ENCODE peak calls at places on chromosomes 13 and 19, in nine cellular contexts. One of them, this sample, is unnamed.

GRCh38 chr13:35712907-35713685 is 236.6 kb upstream of the MAB21L1 start:
- DNase-seq in GM13977: no peak
- DNase-seq in endothelial cell: no peak
- DNase-seq in brain microvascular endothelial cell: peak; percentile 53
- DNase-seq in upper lobe of right lung: no peak
- DNase-seq in ovary: no peak
- DNase-seq in colonic mucosa: no peak
- DNase-seq in fibroblast of the aortic adventitia: peak; percentile 58
- DNase-seq in neural crest cell: no peak
- DNase-seq in this sample: no peak

GRCh38 chr13:35485451-35485850 is 9.0 kb upstream of the MAB21L1 start:
- DNase-seq in GM13977: no peak
- DNase-seq in upper lobe of right lung: no peak
- DNase-seq in brain microvascular endothelial cell: no peak
- DNase-seq in endothelial cell: no peak
- DNase-seq in ovary: no peak
- DNase-seq in neural crest cell: no peak
- DNase-seq in colonic mucosa: no peak
- DNase-seq in fibroblast of the aortic adventitia: no peak
- DNase-seq in this sample: no peak

GRCh38 chr19:5122121-5122400 is 153.1 kb downstream of the KDM4B start:
- DNase-seq in GM13977: no peak
- DNase-seq in colonic mucosa: no peak
- DNase-seq in ovary: no peak
- DNase-seq in fibroblast of the aortic adventitia: no peak
- DNase-seq in neural crest cell: no peak
- DNase-seq in brain microvascular endothelial cell: no peak
- DNase-seq in endothelial cell: no peak
- DNase-seq in upper lobe of right lung: no peak
- DNase-seq in this sample: peak; percentile 38

GRCh38 chr13:80168089-80168850 is 172.7 kb downstream of the SPRY2 start:
- DNase-seq in ovary: no peak
- DNase-seq in neural crest cell: no peak
- DNase-seq in colonic mucosa: no peak
- DNase-seq in endothelial cell: no peak
- DNase-seq in GM13977: no peak
- DNase-seq in brain microvascular endothelial cell: no peak
- DNase-seq in upper lobe of right lung: no peak
- DNase-seq in fibroblast of the aortic adventitia: peak; percentile 31
- DNase-seq in this sample: no peak

GRCh38 chr13:22736768-22737092 is 444.0 kb upstream of the SGCG start:
- DNase-seq in upper lobe of right lung: no peak
- DNase-seq in neural crest cell: no peak
- DNase-seq in ovary: no peak
- DNase-seq in GM13977: no peak
- DNase-seq in endothelial cell: no peak
- DNase-seq in fibroblast of the aortic adventitia: no peak
- DNase-seq in colonic mucosa: no peak
- DNase-seq in brain microvascular endothelial cell: no peak
- DNase-seq in this sample: no peak

GRCh38 chr13:99617474-99618255 is 116.4 kb downstream of the TM9SF2 start:
- DNase-seq in colonic mucosa: peak; percentile 50
- DNase-seq in upper lobe of right lung: no peak
- DNase-seq in fibroblast of the aortic adventitia: peak; percentile 49
- DNase-seq in brain microvascular endothelial cell: peak; percentile 27
- DNase-seq in endothelial cell: peak; percentile 67
- DNase-seq in neural crest cell: peak; percentile 65
- DNase-seq in ovary: peak; percentile 58
- DNase-seq in GM13977: no peak
- DNase-seq in this sample: peak; percentile 48

GRCh38 chr19:31648347-31648746 is 299.1 kb upstream of the TSHZ3 start:
- DNase-seq in colonic mucosa: no peak
- DNase-seq in endothelial cell: no peak
- DNase-seq in ovary: no peak
- DNase-seq in neural crest cell: no peak
- DNase-seq in upper lobe of right lung: no peak
- DNase-seq in GM13977: no peak
- DNase-seq in brain microvascular endothelial cell: peak; percentile 46
- DNase-seq in fibroblast of the aortic adventitia: peak; percentile 7
- DNase-seq in this sample: no peak

GRCh38 chr19:55189424-55189823 is 9.3 kb upstream of the SYT5 start:
- DNase-seq in upper lobe of right lung: peak; percentile 70
- DNase-seq in fibroblast of the aortic adventitia: peak; percentile 91
- DNase-seq in colonic mucosa: no peak
- DNase-seq in endothelial cell: no peak
- DNase-seq in GM13977: no peak
- DNase-seq in neural crest cell: no peak
- DNase-seq in brain microvascular endothelial cell: peak; percentile 96
- DNase-seq in ovary: no peak
- DNase-seq in this sample: no peak

GRCh38 chr19:4369888-4370260 is 26.5 kb downstream of the MPND start:
- DNase-seq in colonic mucosa: peak; percentile 68
- DNase-seq in brain microvascular endothelial cell: no peak
- DNase-seq in upper lobe of right lung: peak; percentile 83
- DNase-seq in fibroblast of the aortic adventitia: no peak
- DNase-seq in ovary: no peak
- DNase-seq in endothelial cell: peak; percentile 56
- DNase-seq in GM13977: peak; percentile 73
- DNase-seq in neural crest cell: peak; percentile 36
- DNase-seq in this sample: peak; percentile 90

GRCh38 chr13:30108913-30109237 is 198.5 kb downstream of the KATNAL1 start:
- DNase-seq in GM13977: no peak
- DNase-seq in brain microvascular endothelial cell: no peak
- DNase-seq in fibroblast of the aortic adventitia: no peak
- DNase-seq in ovary: no peak
- DNase-seq in endothelial cell: no peak
- DNase-seq in neural crest cell: no peak
- DNase-seq in colonic mucosa: peak; percentile 94
- DNase-seq in upper lobe of right lung: peak; percentile 89
- DNase-seq in this sample: no peak

GRCh38 chr19:30151081-30151480 is 209.0 kb downstream of the URI1 start:
- DNase-seq in upper lobe of right lung: no peak
- DNase-seq in ovary: no peak
- DNase-seq in fibroblast of the aortic adventitia: no peak
- DNase-seq in neural crest cell: no peak
- DNase-seq in brain microvascular endothelial cell: no peak
- DNase-seq in colonic mucosa: no peak
- DNase-seq in GM13977: no peak
- DNase-seq in endothelial cell: no peak
- DNase-seq in this sample: no peak

GRCh38 chr19:18000981-18001836 is 6.8 kb upstream of the ARRDC2 start:
- DNase-seq in upper lobe of right lung: peak; percentile 96
- DNase-seq in colonic mucosa: peak; percentile 96
- DNase-seq in GM13977: peak; percentile 94
- DNase-seq in endothelial cell: peak; percentile 56
- DNase-seq in brain microvascular endothelial cell: peak; percentile 69
- DNase-seq in neural crest cell: no peak
- DNase-seq in ovary: peak; percentile 82
- DNase-seq in fibroblast of the aortic adventitia: peak; percentile 81
- DNase-seq in this sample: peak; percentile 78

GRCh38 chr13:68439821-68440220 is 1209.7 kb upstream of the PCDH9 start:
- DNase-seq in endothelial cell: no peak
- DNase-seq in upper lobe of right lung: no peak
- DNase-seq in fibroblast of the aortic adventitia: no peak
- DNase-seq in ovary: no peak
- DNase-seq in colonic mucosa: no peak
- DNase-seq in brain microvascular endothelial cell: no peak
- DNase-seq in neural crest cell: no peak
- DNase-seq in GM13977: no peak
- DNase-seq in this sample: no peak

GRCh38 chr13:97975280-97975850 is 21.9 kb downstream of the IPO5 start:
- DNase-seq in GM13977: no peak
- DNase-seq in endothelial cell: no peak
- DNase-seq in neural crest cell: no peak
- DNase-seq in brain microvascular endothelial cell: no peak
- DNase-seq in ovary: no peak
- DNase-seq in fibroblast of the aortic adventitia: no peak
- DNase-seq in colonic mucosa: no peak
- DNase-seq in upper lobe of right lung: no peak
- DNase-seq in this sample: peak; percentile 11

DNA sequence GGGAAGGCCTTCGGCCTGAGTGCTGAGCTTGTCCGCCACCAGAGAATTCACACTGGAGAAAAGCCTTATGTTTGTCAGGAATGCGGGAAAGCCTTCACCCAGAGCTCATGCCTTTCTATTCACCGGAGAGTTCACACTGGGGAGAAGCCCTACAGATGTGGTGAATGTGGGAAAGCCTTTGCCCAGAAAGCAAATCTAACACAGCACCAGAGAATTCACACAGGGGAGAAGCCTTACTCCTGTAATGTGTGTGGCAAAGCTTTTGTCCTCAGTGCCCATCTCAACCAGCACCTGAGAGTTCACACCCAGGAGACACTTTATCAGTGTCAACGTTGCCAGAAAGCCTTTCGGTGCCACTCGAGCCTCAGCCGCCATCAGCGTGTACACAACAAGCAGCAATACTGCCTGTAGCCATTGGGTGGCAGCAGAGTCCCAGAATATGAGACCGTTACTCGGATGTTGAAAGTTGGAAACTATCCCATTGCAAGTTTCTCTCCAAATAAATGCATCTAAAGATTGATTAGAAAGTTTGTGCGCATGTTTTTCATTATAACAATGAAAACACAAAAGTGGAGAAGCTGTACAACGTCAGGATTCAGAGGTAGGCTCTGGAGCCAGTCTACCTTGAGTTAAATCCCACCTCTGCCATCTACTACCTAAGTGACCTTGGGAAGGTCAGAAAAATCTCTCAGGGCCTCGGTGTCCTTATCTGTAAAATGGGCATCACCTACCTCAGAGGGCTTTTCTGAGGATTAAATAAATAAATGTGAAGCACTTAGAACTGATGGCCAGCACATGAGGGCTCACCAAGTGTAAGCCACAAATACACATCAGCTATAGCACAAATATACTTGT is 21.1 kb downstream of the ZNF473 start:
- DNase-seq in endothelial cell: no peak
- DNase-seq in GM13977: no peak
- DNase-seq in fibroblast of the aortic adventitia: peak; percentile 16
- DNase-seq in brain microvascular endothelial cell: peak; percentile 7
- DNase-seq in upper lobe of right lung: peak; percentile 70
- DNase-seq in ovary: no peak
- DNase-seq in neural crest cell: peak; percentile 38
- DNase-seq in colonic mucosa: peak; percentile 63
- DNase-seq in this sample: peak; percentile 71
- TF ChIP-seq CTCF in endothelial cell: peak; percentile 67
- TF ChIP-seq CTCF in GM13977: peak; percentile 46
- TF ChIP-seq CTCF in fibroblast of the aortic adventitia: peak; percentile 49
- TF ChIP-seq CTCF in brain microvascular endothelial cell: peak; percentile 66
- TF ChIP-seq CTCF in upper lobe of right lung: peak; percentile 82
- TF ChIP-seq CTCF in ovary: peak; percentile 10
- TF ChIP-seq CTCF in neural crest cell: peak; percentile 61
- TF ChIP-seq CTCF in colonic mucosa: peak; percentile 53
- TF ChIP-seq CTCF in this sample: peak; percentile 93

GRCh38 chr19:10653482-10653731 is 739 bp upstream of the ILF3 start:
- DNase-seq in fibroblast of the aortic adventitia: no peak
- DNase-seq in colonic mucosa: no peak
- DNase-seq in ovary: no peak
- DNase-seq in GM13977: no peak
- DNase-seq in upper lobe of right lung: no peak
- DNase-seq in endothelial cell: no peak
- DNase-seq in brain microvascular endothelial cell: no peak
- DNase-seq in neural crest cell: no peak
- DNase-seq in this sample: no peak
- TF ChIP-seq CTCF in fibroblast of the aortic adventitia: peak; percentile 9
- TF ChIP-seq CTCF in colonic mucosa: no peak
- TF ChIP-seq CTCF in ovary: no peak
- TF ChIP-seq CTCF in GM13977: no peak
- TF ChIP-seq CTCF in upper lobe of right lung: no peak
- TF ChIP-seq CTCF in endothelial cell: no peak
- TF ChIP-seq CTCF in brain microvascular endothelial cell: no peak
- TF ChIP-seq CTCF in neural crest cell: no peak
- TF ChIP-seq CTCF in this sample: no peak

GRCh38 chr19:39196860-39197562 is at the start of gene NCCRP1:
- DNase-seq in upper lobe of right lung: no peak
- DNase-seq in GM13977: peak; percentile 26
- DNase-seq in neural crest cell: no peak
- DNase-seq in brain microvascular endothelial cell: no peak
- DNase-seq in endothelial cell: no peak
- DNase-seq in fibroblast of the aortic adventitia: no peak
- DNase-seq in ovary: no peak
- DNase-seq in colonic mucosa: no peak
- DNase-seq in this sample: no peak

GRCh38 chr19:39196320-39196719 is 444 bp upstream of the NCCRP1 start:
- DNase-seq in endothelial cell: no peak
- DNase-seq in ovary: no peak
- DNase-seq in brain microvascular endothelial cell: no peak
- DNase-seq in upper lobe of right lung: no peak
- DNase-seq in fibroblast of the aortic adventitia: no peak
- DNase-seq in neural crest cell: no peak
- DNase-seq in GM13977: no peak
- DNase-seq in colonic mucosa: no peak
- DNase-seq in this sample: no peak

GRCh38 chr19:39199025-39199424 is 2.3 kb downstream of the NCCRP1 start:
- DNase-seq in upper lobe of right lung: peak; percentile 66
- DNase-seq in fibroblast of the aortic adventitia: peak; percentile 71
- DNase-seq in colonic mucosa: no peak
- DNase-seq in brain microvascular endothelial cell: no peak
- DNase-seq in GM13977: no peak
- DNase-seq in ovary: peak; percentile 51
- DNase-seq in endothelial cell: no peak
- DNase-seq in neural crest cell: peak; percentile 37
- DNase-seq in this sample: no peak

GRCh38 chr19:39195755-39196154 is 1.0 kb upstream of the NCCRP1 start:
- DNase-seq in fibroblast of the aortic adventitia: no peak
- DNase-seq in neural crest cell: no peak
- DNase-seq in endothelial cell: no peak
- DNase-seq in upper lobe of right lung: no peak
- DNase-seq in ovary: no peak
- DNase-seq in brain microvascular endothelial cell: no peak
- DNase-seq in colonic mucosa: no peak
- DNase-seq in GM13977: no peak
- DNase-seq in this sample: no peak

DNA sequence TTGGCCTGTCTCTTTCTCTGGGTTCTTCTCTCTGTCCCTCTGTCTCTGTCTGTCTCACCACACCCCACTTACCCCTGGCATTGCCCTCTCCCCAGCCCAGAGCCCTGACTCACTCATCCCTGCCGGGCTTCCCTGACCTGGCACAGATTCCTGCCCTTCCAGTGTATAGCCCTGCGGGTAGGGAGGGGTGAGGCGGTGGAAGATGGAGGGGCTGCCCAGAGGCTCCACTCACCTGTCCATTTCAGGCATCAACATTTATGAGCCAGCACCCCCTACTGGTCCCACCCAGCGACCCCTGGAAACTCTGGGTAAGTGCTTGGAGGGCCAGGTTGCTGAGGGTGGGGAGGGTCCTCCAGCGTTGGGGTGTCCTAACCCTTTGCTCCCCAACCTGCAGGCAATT is 1.0 kb downstream of the NCCRP1 start:
- DNase-seq in upper lobe of right lung: no peak
- DNase-seq in GM13977: peak; percentile 17
- DNase-seq in colonic mucosa: no peak
- DNase-seq in fibroblast of the aortic adventitia: no peak
- DNase-seq in brain microvascular endothelial cell: no peak
- DNase-seq in neural crest cell: no peak
- DNase-seq in ovary: no peak
- DNase-seq in endothelial cell: no peak
- DNase-seq in this sample: peak; percentile 20
- TF ChIP-seq CTCF in upper lobe of right lung: no peak
- TF ChIP-seq CTCF in GM13977: no peak
- TF ChIP-seq CTCF in colonic mucosa: no peak
- TF ChIP-seq CTCF in fibroblast of the aortic adventitia: no peak
- TF ChIP-seq CTCF in brain microvascular endothelial cell: peak; percentile 5
- TF ChIP-seq CTCF in neural crest cell: no peak
- TF ChIP-seq CTCF in ovary: no peak
- TF ChIP-seq CTCF in endothelial cell: no peak
- TF ChIP-seq CTCF in this sample: peak; percentile 40

GRCh38 chr13:96229356-96229755 is 139.4 kb downstream of the HS6ST3 start:
- DNase-seq in fibroblast of the aortic adventitia: peak; percentile 31
- DNase-seq in GM13977: no peak
- DNase-seq in ovary: no peak
- DNase-seq in endothelial cell: peak; percentile 18
- DNase-seq in upper lobe of right lung: no peak
- DNase-seq in colonic mucosa: no peak
- DNase-seq in neural crest cell: no peak
- DNase-seq in brain microvascular endothelial cell: peak; percentile 7
- DNase-seq in this sample: no peak
- TF ChIP-seq CTCF in fibroblast of the aortic adventitia: peak; percentile 47
- TF ChIP-seq CTCF in GM13977: peak; percentile 60
- TF ChIP-seq CTCF in ovary: no peak
- TF ChIP-seq CTCF in endothelial cell: peak; percentile 57
- TF ChIP-seq CTCF in upper lobe of right lung: peak; percentile 40
- TF ChIP-seq CTCF in colonic mucosa: no peak
- TF ChIP-seq CTCF in neural crest cell: peak; percentile 58
- TF ChIP-seq CTCF in brain microvascular endothelial cell: peak; percentile 38
- TF ChIP-seq CTCF in this sample: no peak

This sample was measured in activated CD8-positive, alpha-beta T cell treated with anti-CD3 and anti-CD28 coated beads for 36 hours.